ENCODE peak calls at places on chromosome 13, in nine cellular contexts. W is HepG2, O is choroid plexus epithelial cell, H is astrocyte of the spinal cord, M is type B pancreatic cell, U is uterus, I is fibroblast of lung, R is WTC11, N is Calu3. K is an unnamed sample.

GRCh38 chr13:93966267-93966936 is 513.1 kb downstream of the DCT start:
- DNase-seq in M (no peak), N (no peak), H (no peak), I (no peak), W (peak), U (no peak), R (no peak), O (no peak), K (no peak)

GRCh38 chr13:69109891-69110525 is 997.6 kb upstream of the ATXN8OS start:
- DNase-seq in I (no peak), U (no peak), O (no peak), R (no peak), N (no peak), M (no peak), H (no peak), W (no peak), K (no peak)

GRCh38 chr13:32125221-32125621 is 93.6 kb downstream of the FRY start:
- DNase-seq in O (peak), R (no peak), I (peak), H (no peak), U (peak), W (no peak), M (no peak), N (no peak), K (peak)

GRCh38 chr13:107457686-107458085 is 757.6 kb downstream of the LIG4 start:
- DNase-seq in M (no peak), W (no peak), N (no peak), R (no peak), O (no peak), U (no peak), I (no peak), H (no peak), K (no peak)

GRCh38 chr13:46831588-46832194 is 34.7 kb upstream of the ESD start:
- DNase-seq in O (peak), I (peak), R (peak), U (peak), H (peak), N (peak), W (peak), M (no peak), K (peak)

GRCh38 chr13:113203507-113204377 is 4.7 kb downstream of the PCID2 start:
- DNase-seq in W (no peak), M (no peak), I (no peak), H (no peak), R (no peak), N (no peak), O (no peak), U (no peak), K (no peak)

GRCh38 chr13:72255908-72256307 is 388.9 kb upstream of the DACH1 start:
- DNase-seq in R (peak), H (peak), W (peak), O (peak), U (no peak), M (no peak), N (peak), I (peak), K (peak)

GRCh38 chr13:20387441-20387971 is 138.2 kb downstream of the CRYL1 start:
- DNase-seq in H (peak), U (no peak), W (no peak), R (no peak), N (no peak), M (no peak), O (peak), I (no peak), K (peak)

GRCh38 chr13:91805605-91806004 is 407.2 kb downstream of the GPC5 start:
- DNase-seq in H (no peak), M (no peak), I (peak), U (no peak), W (no peak), R (no peak), O (peak), N (no peak), K (no peak)

GRCh38 chr13:29435125-29435911 is 160.2 kb downstream of the SLC7A1 start:
- DNase-seq in O (peak), I (peak), U (peak), H (peak), N (no peak), M (no peak), W (no peak), R (no peak), K (peak)

GRCh38 chr13:25738342-25738771 is 313.5 kb downstream of the SHISA2 start:
- DNase-seq in U (no peak), M (no peak), H (peak), N (no peak), I (peak), O (peak), W (no peak), R (no peak), K (peak)

GRCh38 chr13:45950343-45950995 is 98.9 kb upstream of the SIAH3 start:
- DNase-seq in I (peak), R (no peak), O (peak), M (no peak), W (no peak), U (no peak), H (no peak), N (no peak), K (no peak)

GRCh38 chr13:23087884-23088283 is 92.9 kb upstream of the SGCG start:
- DNase-seq in I (peak), W (peak), M (no peak), O (peak), U (no peak), H (peak), N (peak), R (peak), K (no peak)

GRCh38 chr13:48778551-48779088 is 124.9 kb downstream of the CYSLTR2 start:
- DNase-seq in M (no peak), R (no peak), H (no peak), U (no peak), O (no peak), I (no peak), W (no peak), N (no peak), K (no peak)

GRCh38 chr13:50379584-50379983 is 364.3 kb downstream of the KCNRG start:
- DNase-seq in H (no peak), M (no peak), W (no peak), I (no peak), R (no peak), U (no peak), N (no peak), O (no peak), K (no peak)

GRCh38 chr13:75088915-75089314 is 393.1 kb downstream of the TBC1D4 start:
- DNase-seq in M (no peak), N (no peak), R (no peak), W (no peak), I (no peak), O (no peak), H (no peak), U (no peak), K (no peak)

GRCh38 chr13:84570831-84571230 is 688.6 kb upstream of the SLITRK1 start:
- DNase-seq in W (no peak), I (peak), O (peak), H (no peak), N (no peak), U (no peak), M (no peak), R (no peak), K (peak)

GRCh38 chr13:75399168-75399878 is 82.6 kb downstream of the TBC1D4 start:
- DNase-seq in R (no peak), M (no peak), U (no peak), W (no peak), H (peak), I (no peak), O (peak), N (no peak), K (no peak)

GRCh38 chr13:79525458-79525857 is 44.5 kb downstream of the NDFIP2 start:
- DNase-seq in R (no peak), O (no peak), H (no peak), M (no peak), U (no peak), N (no peak), I (no peak), W (peak), K (no peak)

GRCh38 chr13:40333238-40333637 is 333.2 kb downstream of the FOXO1 start:
- DNase-seq in U (no peak), R (no peak), M (no peak), I (no peak), W (no peak), N (no peak), H (no peak), O (no peak), K (no peak)

GRCh38 chr13:105159794-105160193 is 1375.7 kb downstream of the EFNB2 start:
- DNase-seq in W (no peak), O (no peak), N (no peak), U (no peak), R (no peak), I (no peak), H (no peak), M (no peak), K (no peak)

GRCh38 chr13:26679411-26679810 is 81.2 kb downstream of the GPR12 start:
- DNase-seq in U (no peak), O (peak), W (no peak), R (no peak), N (no peak), M (no peak), I (peak), H (peak), K (peak)

GRCh38 chr13:76939215-76939614 is 9.1 kb upstream of the ACOD1 start:
- DNase-seq in I (peak), U (no peak), H (no peak), O (peak), R (no peak), M (no peak), N (no peak), W (no peak), K (peak)

GRCh38 chr13:99227331-99227900 is 26.8 kb downstream of the UBAC2 start:
- DNase-seq in N (no peak), U (no peak), W (no peak), I (no peak), R (no peak), M (no peak), H (no peak), O (no peak), K (no peak)

GRCh38 chr13:77390391-77390790 is 63.5 kb upstream of the MYCBP2 start:
- DNase-seq in H (no peak), W (no peak), N (no peak), R (no peak), U (no peak), I (no peak), M (no peak), O (no peak), K (no peak)

GRCh38 chr13:27182844-27183497 is 11.4 kb upstream of the USP12 start:
- DNase-seq in U (peak), H (peak), I (peak), O (peak), N (peak), W (peak), M (no peak), R (no peak), K (peak)

GRCh38 chr13:40558656-40559055 is 107.8 kb downstream of the FOXO1 start:
- DNase-seq in U (no peak), I (no peak), R (no peak), W (no peak), O (no peak), M (no peak), N (no peak), H (no peak), K (no peak)

GRCh38 chr13:80296638-80297037 is 44.3 kb downstream of the SPRY2 start:
- DNase-seq in O (no peak), M (no peak), I (no peak), R (peak), H (no peak), U (no peak), N (no peak), W (no peak), K (no peak)

GRCh38 chr13:75426421-75426820 is 55.5 kb downstream of the TBC1D4 start:
- DNase-seq in R (no peak), I (no peak), W (no peak), O (no peak), H (no peak), M (no peak), U (no peak), N (no peak), K (no peak)

GRCh38 chr13:28574617-28575142 is 79.8 kb upstream of the FLT1 start:
- DNase-seq in N (peak), U (no peak), M (no peak), R (no peak), W (peak), H (peak), I (peak), O (peak), K (peak)

GRCh38 chr13:81760316-81760715 is 1419.4 kb upstream of the SPRY2 start:
- DNase-seq in M (no peak), H (no peak), O (peak), I (no peak), W (no peak), U (no peak), R (no peak), N (no peak), K (no peak)

GRCh38 chr13:98123176-98123575 is 19.7 kb upstream of the FARP1 start:
- DNase-seq in N (no peak), H (no peak), W (no peak), I (no peak), M (no peak), O (no peak), R (no peak), U (no peak), K (no peak)

GRCh38 chr13:104318121-104318520 is 1251.9 kb upstream of the SLC10A2 start:
- DNase-seq in H (peak), U (no peak), I (peak), R (no peak), W (no peak), M (no peak), O (peak), N (no peak), K (peak)

GRCh38 chr13:43301341-43301969 is 278.1 kb downstream of the DNAJC15 start:
- DNase-seq in H (no peak), R (no peak), W (no peak), M (no peak), U (no peak), I (peak), O (no peak), N (no peak), K (peak)

GRCh38 chr13:40776681-40777165 is 5.7 kb upstream of the MRPS31 start:
- DNase-seq in U (no peak), R (no peak), N (no peak), O (peak), H (peak), M (no peak), W (no peak), I (peak), K (peak)

DNA sequence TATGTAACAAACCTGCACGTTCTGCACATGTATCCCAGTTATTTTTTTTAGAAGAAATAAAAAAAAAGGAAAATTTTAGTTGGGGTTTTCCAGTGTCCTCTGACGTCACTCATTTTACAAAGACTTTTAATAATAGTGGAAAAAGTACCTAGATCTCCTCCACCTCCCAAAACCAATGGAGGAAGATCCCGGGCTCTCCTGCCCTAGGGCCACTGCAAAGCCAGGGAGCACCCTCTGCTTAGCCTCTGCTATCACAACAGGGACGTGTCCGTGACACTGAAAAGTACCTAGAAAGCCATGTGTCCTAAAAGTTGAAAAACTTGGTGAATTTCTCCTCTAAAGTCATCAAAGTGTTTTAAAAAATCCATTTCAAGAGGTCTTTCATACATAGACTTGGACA is 46.7 kb upstream of the IRS2 start:
- DNase-seq in U (no peak), O (no peak), N (no peak), R (no peak), I (no peak), H (no peak), W (no peak), M (no peak), K (no peak)
- TF ChIP-seq CTCF in U (no peak), O (no peak), N (no peak), R (no peak), I (no peak), H (no peak), W (no peak), M (no peak), K (no peak)

DNA sequence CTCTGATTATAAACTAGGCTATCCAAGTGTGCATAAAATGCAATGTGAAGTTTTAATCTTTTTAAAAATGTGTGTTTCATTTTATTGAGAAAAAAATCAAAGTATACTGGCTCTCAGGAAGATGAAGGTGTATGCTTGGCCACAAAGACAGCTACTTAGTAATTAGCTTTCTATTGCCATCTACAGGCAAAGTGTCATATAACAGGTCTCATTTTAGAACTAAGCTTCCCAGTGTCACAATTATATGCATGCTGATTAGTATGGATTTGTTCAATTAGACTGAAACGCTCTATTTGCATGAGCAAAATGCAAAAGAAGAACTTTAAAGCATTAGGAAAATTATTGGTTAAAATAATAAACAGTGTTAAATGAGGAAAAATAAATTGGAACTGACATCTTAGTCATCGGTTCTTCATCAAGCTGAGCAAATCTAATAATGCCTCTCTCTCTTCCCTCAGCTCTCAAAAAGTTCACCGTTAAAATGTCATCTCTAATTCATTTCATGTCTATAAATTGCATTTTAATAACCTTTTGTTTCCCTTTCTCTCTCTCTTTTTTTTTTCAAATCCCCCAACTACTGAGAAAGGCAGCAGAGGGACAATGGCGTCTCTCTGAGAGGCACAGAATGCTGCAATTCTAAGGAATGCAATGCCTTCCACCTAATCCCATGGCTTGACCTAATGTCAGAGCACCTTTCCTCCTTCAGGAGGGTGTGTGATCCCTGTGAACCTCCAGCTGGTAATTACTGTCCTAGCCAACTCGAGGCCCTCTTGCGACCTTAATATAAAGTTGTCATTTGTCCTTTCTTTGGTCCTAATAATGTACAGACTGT is 313.1 kb upstream of the MAB21L1 start:
- DNase-seq in M (no peak), H (peak), N (no peak), I (peak), O (peak), U (no peak), R (no peak), W (peak), K (no peak)
- TF ChIP-seq CTCF in M (peak), H (peak), N (no peak), I (peak), O (peak), U (peak), R (no peak), W (peak), K (peak)

DNA sequence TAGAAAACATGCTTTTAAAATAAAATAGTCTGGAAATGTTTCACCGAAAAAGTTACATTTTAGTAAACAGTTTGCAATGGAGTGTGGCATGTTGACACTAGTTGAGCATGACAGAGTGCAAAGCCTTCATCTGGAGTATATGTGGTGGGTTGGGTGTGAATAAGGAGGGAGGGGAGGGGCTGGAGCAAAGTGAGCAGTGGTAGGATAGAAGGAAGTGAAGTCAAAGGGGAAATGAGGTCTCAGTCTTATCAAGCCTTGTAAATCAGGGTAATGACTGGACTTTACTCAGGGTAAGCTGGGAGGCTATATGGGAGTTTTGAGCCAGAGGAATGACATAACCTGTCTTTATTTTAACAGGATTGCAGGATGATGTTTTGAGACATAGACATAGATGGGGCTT is 222.8 kb downstream of the PCDH20 start:
- DNase-seq in R (no peak), I (no peak), O (no peak), M (no peak), N (no peak), U (no peak), W (no peak), H (no peak), K (no peak)
- TF ChIP-seq CTCF in R (no peak), I (no peak), O (no peak), M (no peak), N (no peak), U (no peak), W (no peak), H (no peak), K (no peak)

GRCh38 chr13:101149735-101150380 is 266.4 kb downstream of the NALCN start:
- DNase-seq in O (peak), M (no peak), R (peak), H (peak), U (no peak), N (no peak), I (peak), W (no peak), K (peak)
- TF ChIP-seq CTCF in O (peak), M (peak), R (no peak), H (peak), U (no peak), N (no peak), I (peak), W (peak), K (peak)

DNA sequence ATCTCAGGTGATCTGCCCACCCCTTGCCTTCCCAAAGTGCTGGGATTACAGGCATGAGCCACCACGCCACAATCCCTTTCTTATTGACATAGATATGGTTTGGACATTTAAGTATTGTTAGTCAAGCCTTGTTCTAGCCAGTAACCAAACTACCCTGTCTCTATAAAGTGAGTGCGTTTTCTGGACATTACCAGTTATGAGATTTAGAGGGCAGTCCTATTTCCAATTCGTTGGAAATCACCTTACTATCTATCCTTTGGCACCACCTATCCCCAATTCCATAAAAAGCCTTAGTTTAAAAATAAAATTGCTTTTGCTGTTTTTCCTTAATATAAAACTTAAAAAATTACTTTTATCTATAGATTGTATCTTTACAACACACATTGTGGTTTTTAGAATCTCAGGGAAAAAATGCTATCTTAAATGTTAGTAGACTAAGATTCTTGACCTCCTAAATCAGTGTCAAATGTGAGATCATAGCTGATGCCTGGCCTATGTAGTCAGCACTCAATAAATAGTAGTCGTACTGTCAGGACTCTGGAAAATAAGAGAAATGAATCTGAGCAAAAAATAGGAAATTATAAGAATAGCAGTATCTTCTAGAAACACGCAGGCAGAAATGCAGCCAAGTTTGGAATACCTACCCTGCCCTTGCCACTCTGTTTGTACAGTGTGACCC is 57.0 kb downstream of the NUFIP1 start:
- DNase-seq in U (no peak), I (peak), R (no peak), W (no peak), H (peak), O (peak), M (no peak), N (no peak), K (peak)
- TF ChIP-seq CTCF in U (no peak), I (no peak), R (no peak), W (no peak), H (no peak), O (no peak), M (no peak), N (no peak), K (no peak)

GRCh38 chr13:100659578-100659977 is 15.0 kb downstream of the TMTC4 start:
- DNase-seq in W (no peak), H (no peak), R (no peak), N (no peak), I (no peak), U (no peak), O (no peak), M (no peak), K (no peak)
- TF ChIP-seq CTCF in W (no peak), H (no peak), R (no peak), N (no peak), I (no peak), U (no peak), O (peak), M (no peak), K (no peak)